ENCODE peak calls at places on chromosomes 7 and 10, in five cellular contexts. C, A, Y, G and U are unnamed samples.

GRCh38 chr10:93554760-93555432 is 11.6 kb upstream of the FFAR4 start:
- DNase-seq in A (peak; percentile 55), G (peak; percentile 71), C (no peak), Y (peak; percentile 53), U (peak; percentile 83)

GRCh38 chr10:14749051-14749809 is 25.5 kb downstream of the FAM107B start:
- DNase-seq in C (peak; percentile 86), A (no peak), G (peak; percentile 67), Y (no peak), U (no peak)

GRCh38 chr10:133255323-133255722 is 17.7 kb downstream of the VENTX start:
- DNase-seq in C (no peak), A (no peak), G (no peak), Y (no peak), U (no peak)

GRCh38 chr10:49123981-49124920 is 8.9 kb upstream of the VSTM4 start:
- DNase-seq in G (no peak), A (no peak), C (no peak), Y (no peak), U (no peak)

GRCh38 chr7:95199779-95200558 is 124.4 kb downstream of the PON1 start:
- DNase-seq in G (no peak), C (no peak), Y (peak; percentile 52), A (peak; percentile 17), U (peak; percentile 25)

GRCh38 chr7:24152907-24153513 is 131.0 kb upstream of the NPY start:
- DNase-seq in A (no peak), Y (no peak), G (no peak), C (no peak), U (no peak)

GRCh38 chr10:18233775-18234174 is 93.6 kb downstream of the CACNB2 start:
- DNase-seq in A (no peak), Y (no peak), G (no peak), C (no peak), U (peak; percentile 27)

GRCh38 chr10:132237871-132238270 is 51.1 kb downstream of the DPYSL4 start:
- DNase-seq in G (peak; percentile 42), A (no peak), Y (no peak), C (peak; percentile 74), U (no peak)

GRCh38 chr10:20013991-20014750 is 197.9 kb downstream of the PLXDC2 start:
- DNase-seq in Y (no peak), A (no peak), C (no peak), G (no peak), U (no peak)

GRCh38 chr10:74117738-74118137 is 32.9 kb downstream of the AP3M1 start:
- DNase-seq in Y (no peak), G (no peak), A (no peak), C (no peak), U (no peak)

GRCh38 chr7:31408120-31408729 is 67.7 kb upstream of the NEUROD6 start:
- DNase-seq in A (peak; percentile 83), G (no peak), C (no peak), Y (peak; percentile 67), U (no peak)

GRCh38 chr10:46547881-46548780 is 8.3 kb downstream of the GPRIN2 start:
- DNase-seq in G (peak; percentile 35), C (peak; percentile 70), A (no peak), Y (no peak), U (no peak)

GRCh38 chr7:128153436-128153835 is 87.6 kb upstream of the LEP start:
- DNase-seq in A (no peak), Y (no peak), C (peak; percentile 47), G (no peak), U (no peak)

GRCh38 chr7:4739528-4739992 is 35.9 kb upstream of the AP5Z1 start:
- DNase-seq in C (no peak), Y (no peak), A (no peak), G (peak; percentile 84), U (no peak)

GRCh38 chr10:34113504-34114225 is 701.4 kb downstream of the PARD3 start:
- DNase-seq in Y (no peak), C (no peak), G (no peak), A (no peak), U (peak; percentile 39)

GRCh38 chr10:25522946-25523608 is 348.3 kb downstream of the GPR158 start:
- DNase-seq in A (peak; percentile 23), G (no peak), Y (no peak), C (no peak), U (peak; percentile 79)

GRCh38 chr7:82816272-82816671 is 346.4 kb downstream of the PCLO start:
- DNase-seq in A (no peak), G (no peak), Y (no peak), C (no peak), U (no peak)

GRCh38 chr7:11237742-11238141 is 264.1 kb downstream of the PHF14 start:
- DNase-seq in Y (no peak), G (no peak), C (no peak), A (no peak), U (no peak)

GRCh38 chr10:118407026-118407425 is 64.9 kb upstream of the FAM204A start:
- DNase-seq in A (no peak), C (no peak), G (no peak), Y (no peak), U (no peak)

GRCh38 chr7:43650457-43651052 is 67.6 kb downstream of the STK17A start:
- DNase-seq in C (peak; percentile 78), Y (no peak), A (no peak), G (no peak), U (no peak)

GRCh38 chr7:44891372-44891771 is 6.0 kb upstream of the PURB start:
- DNase-seq in A (no peak), G (no peak), C (no peak), Y (no peak), U (no peak)

GRCh38 chr10:114103286-114103685 is 59.6 kb downstream of the ADRB1 start:
- DNase-seq in G (no peak), C (no peak), A (peak; percentile 46), Y (peak; percentile 50), U (no peak)

GRCh38 chr7:70569335-70569819 is 562.6 kb upstream of the GALNT17 start:
- DNase-seq in G (no peak), A (no peak), C (no peak), Y (no peak), U (no peak)

DNA sequence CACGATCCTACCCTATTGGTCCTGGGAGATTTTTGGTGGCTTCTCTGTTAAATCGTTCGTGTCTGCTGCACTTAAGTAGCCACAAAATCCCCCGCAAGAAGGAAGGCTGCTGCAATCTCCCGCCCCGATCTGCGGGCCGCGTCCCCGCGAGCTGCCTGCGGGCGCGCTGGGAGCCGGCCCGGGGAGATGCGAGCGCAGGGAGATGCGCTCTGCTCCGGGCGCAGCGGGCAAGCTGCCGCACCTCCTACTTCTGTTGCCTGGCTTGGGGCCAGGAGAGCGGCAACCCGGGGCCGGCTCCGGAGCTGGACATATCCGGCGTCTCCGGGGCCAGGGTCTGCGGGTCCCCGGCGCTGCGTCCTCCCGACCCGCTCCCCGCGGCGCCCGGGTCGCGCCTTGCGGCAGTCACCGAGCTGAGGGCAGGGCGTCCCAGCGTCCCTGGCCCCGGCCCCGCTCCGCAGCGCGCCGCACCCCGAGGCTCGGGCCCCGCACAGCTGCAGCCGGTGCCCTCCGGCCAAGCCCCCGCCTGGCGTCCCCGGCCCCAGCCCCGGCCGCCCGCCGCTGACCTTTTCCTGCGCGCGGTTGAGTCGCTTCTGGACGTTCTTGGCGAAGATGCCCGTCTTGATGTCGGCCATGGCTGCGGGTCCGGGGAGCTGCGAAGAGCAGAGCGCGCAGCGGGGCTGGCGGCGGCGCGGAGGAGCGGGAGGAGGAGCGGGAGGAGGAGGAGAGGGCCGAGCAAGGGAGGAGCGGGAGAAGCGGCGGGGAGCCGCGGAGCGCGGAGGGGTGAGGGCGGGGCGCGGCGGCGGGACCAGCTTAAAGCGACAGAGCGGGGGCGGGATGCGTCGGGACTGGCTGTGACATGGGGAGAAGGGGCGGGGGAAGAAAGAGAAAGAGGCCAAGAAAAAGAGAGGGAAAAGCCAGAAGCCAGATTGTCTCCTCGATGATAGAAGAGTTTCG is at the start of gene AMPH:
- DNase-seq in C (peak; percentile 77), A (peak; percentile 17), G (peak; percentile 80), Y (no peak), U (peak; percentile 52)
- H3K4me3 ChIP-seq in C (peak within 1 kb of the TSS; percentile 47), A (peak within 1 kb of the TSS; percentile 36), G (peak within 1 kb of the TSS; percentile 60), Y (peak within 1 kb of the TSS; percentile 2), U (peak within 1 kb of the TSS; percentile 81)

DNA sequence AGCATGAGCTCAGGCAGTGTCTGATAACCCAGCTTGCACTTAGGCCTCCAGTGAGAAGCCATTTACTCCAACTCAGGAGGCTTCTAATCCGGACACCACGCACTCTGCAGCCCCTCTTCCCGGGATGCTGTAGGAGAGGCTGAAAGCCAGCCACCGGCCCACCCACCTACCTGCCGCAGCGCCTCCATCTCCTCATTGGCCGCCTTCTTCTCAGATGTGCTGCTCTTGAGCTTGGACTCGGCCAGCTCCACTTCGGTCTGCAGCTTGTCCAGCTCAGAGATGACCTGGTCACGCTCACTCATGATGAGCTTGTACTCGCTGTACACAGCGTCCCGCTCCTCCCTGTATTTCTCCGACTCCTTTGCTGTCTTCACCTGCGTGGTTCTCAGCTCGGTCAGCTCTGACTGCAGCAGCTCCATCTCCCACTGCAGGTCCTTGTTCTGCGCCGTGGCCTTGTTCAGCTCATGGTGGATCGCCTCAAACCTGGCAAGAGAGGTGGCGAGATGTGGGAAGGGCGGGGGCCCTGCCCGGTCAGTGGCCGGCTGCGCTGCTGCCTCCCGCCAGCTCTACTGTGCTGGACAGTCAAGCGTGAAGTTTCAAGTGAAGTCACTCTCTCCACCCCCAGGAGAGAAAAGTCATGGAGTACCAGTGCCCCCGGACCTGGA is 84.7 kb downstream of the DLG5 start:
- DNase-seq in Y (no peak), A (no peak), C (peak; percentile 73), G (no peak), U (no peak)
- H3K4me3 ChIP-seq in Y (no peak overlapping the region), A (no peak overlapping the region), C (no peak overlapping the region), G (no peak overlapping the region), U (no peak overlapping the region)

GRCh38 chr10:60916025-60916424 is 28.0 kb downstream of the RHOBTB1 start:
- DNase-seq in A (no peak), Y (no peak), G (no peak), C (no peak), U (peak; percentile 16)
- H3K4me3 ChIP-seq in A (no peak overlapping the region), Y (no peak overlapping the region), G (no peak overlapping the region), C (no peak overlapping the region), U (no peak overlapping the region)

GRCh38 chr7:77697535-77697831 is 1.2 kb downstream of the RSBN1L start:
- DNase-seq in C (peak; percentile 83), A (no peak), G (peak; percentile 65), Y (no peak), U (no peak)

GRCh38 chr7:77696057-77696642 is at the start of gene RSBN1L:
- DNase-seq in A (peak; percentile 96), Y (peak; percentile 92), G (peak; percentile 99), C (peak; percentile 99), U (peak; percentile 93)

GRCh38 chr7:77696643-77697534 is 630 bp downstream of the RSBN1L start:
- DNase-seq in C (peak; percentile 93), A (peak; percentile 65), Y (no peak), G (peak; percentile 75), U (no peak)

GRCh38 chr7:77699056-77699455 is 2.8 kb downstream of the RSBN1L start:
- DNase-seq in G (no peak), Y (no peak), C (no peak), A (peak; percentile 8), U (no peak)

GRCh38 chr7:77698042-77698625 is 1.9 kb downstream of the RSBN1L start:
- DNase-seq in G (no peak), C (no peak), Y (no peak), A (no peak), U (no peak)
- H3K4me3 ChIP-seq in G (peak overlapping the region; percentile 76), C (peak overlapping the region; percentile 96), Y (peak overlapping the region; percentile 99), A (peak overlapping the region; percentile 96), U (no peak overlapping the region)

DNA sequence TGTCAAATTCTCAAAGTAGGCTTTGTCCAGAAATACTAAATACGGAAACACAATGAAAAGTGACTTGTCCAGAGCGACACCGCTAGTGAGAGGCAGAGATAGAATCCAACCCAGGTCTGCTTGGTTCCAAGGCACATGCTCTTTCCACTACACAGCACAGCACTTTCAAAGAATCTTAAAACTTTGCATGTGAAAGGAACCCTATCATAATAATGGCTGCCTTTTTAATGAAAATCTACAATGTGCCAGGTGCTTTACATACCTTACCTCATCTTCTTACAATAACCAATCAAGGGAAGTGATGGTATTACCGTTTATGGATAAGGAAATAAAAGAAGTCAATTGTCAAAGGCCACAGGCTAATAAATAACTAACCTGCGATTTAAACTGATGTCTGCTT is 2.6 kb downstream of the CHCHD3 start:
- DNase-seq in Y (no peak), A (no peak), C (no peak), G (no peak), U (no peak)
- H3K4me3 ChIP-seq in Y (no peak overlapping the region), A (no peak overlapping the region), C (no peak overlapping the region), G (no peak overlapping the region), U (no peak overlapping the region)